ENCODE peak calls at places on chromosome 13, in ten cellular contexts. P is MCF 10A, J is cardiac fibroblast, N is mucosa of descending colon, U is nephron progenitor cell, G is esophagus muscularis mucosa, O is choroid plexus epithelial cell, A is foreskin keratinocyte, Q is PC-3, S is osteocyte. X is an unnamed sample.

GRCh38 chr13:110713981-110714797 is 689 bp downstream of the ING1 start:
- DNase-seq in P (peak), S (no peak), G (no peak), U (peak), Q (peak), N (peak), O (peak), A (peak), J (peak), X (no peak)

GRCh38 chr13:20714161-20714560 is 10.7 kb downstream of the IL17D start:
- DNase-seq in Q (no peak), G (no peak), J (no peak), U (no peak), N (no peak), O (peak), S (no peak), P (no peak), A (no peak), X (no peak)

GRCh38 chr13:110312669-110313031 is 5.6 kb downstream of the COL4A2 start:
- DNase-seq in N (no peak), A (peak), J (peak), Q (peak), P (peak), G (no peak), S (no peak), U (no peak), O (peak), X (no peak)

GRCh38 chr13:41520016-41520698 is 62.8 kb downstream of the RGCC start:
- DNase-seq in S (peak), U (no peak), J (no peak), P (no peak), A (no peak), G (no peak), Q (no peak), O (no peak), N (no peak), X (no peak)

GRCh38 chr13:75685239-75685697 is 49.1 kb downstream of the LMO7 start:
- DNase-seq in P (peak), A (peak), U (no peak), S (no peak), N (no peak), G (no peak), J (peak), Q (peak), O (peak), X (no peak)

GRCh38 chr13:47175172-47175806 is 278.4 kb upstream of the HTR2A start:
- DNase-seq in Q (peak), S (no peak), O (peak), A (peak), G (no peak), J (peak), P (peak), U (no peak), N (no peak), X (no peak)

GRCh38 chr13:44974056-44974798 is 15.0 kb downstream of the NUFIP1 start:
- DNase-seq in O (peak), U (no peak), A (no peak), Q (no peak), N (no peak), P (peak), S (no peak), J (peak), G (no peak), X (no peak)

GRCh38 chr13:67200183-67200582 is 30.0 kb downstream of the PCDH9 start:
- DNase-seq in P (no peak), S (no peak), U (no peak), O (no peak), N (no peak), G (no peak), A (no peak), J (no peak), Q (no peak), X (no peak)

GRCh38 chr13:23871616-23872220 is 17.5 kb downstream of the MIPEP start:
- DNase-seq in U (no peak), Q (peak), S (no peak), A (no peak), G (no peak), N (no peak), O (peak), J (peak), P (peak), X (no peak)

GRCh38 chr13:26968431-26969335 is 202.9 kb downstream of the USP12 start:
- DNase-seq in P (no peak), S (no peak), A (no peak), O (no peak), G (no peak), N (peak), Q (no peak), U (peak), J (no peak), X (no peak)

GRCh38 chr13:44815507-44816074 is 173.7 kb downstream of the NUFIP1 start:
- DNase-seq in S (no peak), N (no peak), O (peak), Q (peak), P (peak), J (peak), G (no peak), U (no peak), A (peak), X (peak)

GRCh38 chr13:43363156-43363918 is 340.0 kb downstream of the DNAJC15 start:
- DNase-seq in P (no peak), N (no peak), O (peak), S (no peak), U (no peak), A (no peak), J (peak), G (peak), Q (no peak), X (no peak)

GRCh38 chr13:101751488-101751887 is 299.0 kb downstream of the ITGBL1 start:
- DNase-seq in Q (peak), A (peak), P (peak), J (peak), O (peak), S (no peak), N (no peak), G (no peak), U (no peak), X (peak)

GRCh38 chr13:113901642-113902041 is 37.8 kb upstream of the GAS6 start:
- DNase-seq in O (no peak), A (no peak), J (no peak), N (no peak), Q (no peak), U (no peak), G (peak), P (no peak), S (peak), X (no peak)

DNA sequence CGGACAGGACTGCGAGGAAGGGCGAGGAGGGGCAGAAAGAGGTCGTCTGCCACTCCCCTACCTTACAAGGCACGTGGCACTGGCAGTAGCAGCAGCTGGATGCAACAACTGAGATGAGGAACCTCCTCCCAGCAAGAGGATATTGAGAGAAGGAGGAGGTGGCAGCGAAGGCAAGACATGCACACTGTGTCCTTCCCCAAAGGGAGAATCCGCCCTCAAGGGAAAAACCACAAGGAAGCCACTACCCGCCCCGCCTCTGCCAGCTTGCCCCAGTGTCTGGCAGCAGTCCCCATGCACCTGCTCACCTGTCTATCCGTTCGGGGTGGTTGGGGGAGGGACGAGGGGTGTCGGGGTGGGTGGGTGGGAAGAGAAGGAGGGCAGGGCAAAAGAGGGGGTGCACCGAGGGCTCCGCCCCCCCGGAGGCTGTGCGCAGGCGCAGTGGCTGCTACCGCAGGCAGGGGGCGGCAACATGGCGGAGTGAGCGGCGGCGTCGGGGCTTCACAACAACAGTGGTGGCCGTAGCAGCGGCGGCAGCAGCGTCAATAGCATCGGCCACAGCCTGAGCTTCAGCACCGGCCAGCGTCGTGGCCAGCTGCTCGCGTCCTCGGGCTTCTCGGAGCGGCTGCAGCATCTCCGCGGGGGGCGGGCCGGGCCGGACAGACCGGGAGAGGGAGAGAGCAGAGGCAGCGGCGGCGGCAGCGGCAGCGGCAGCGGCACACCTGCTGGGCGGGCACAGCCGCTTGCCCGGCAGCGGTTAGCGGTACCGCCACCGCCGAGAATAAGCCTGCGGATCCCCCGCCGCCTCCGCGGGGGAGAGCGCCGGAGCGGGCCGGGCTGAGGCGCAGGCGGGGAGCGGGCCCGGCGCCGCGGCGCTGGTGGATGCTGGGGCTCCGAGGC is at the start of gene NBEA:
- DNase-seq in G (peak), J (peak), U (peak), Q (peak), A (no peak), S (peak), O (peak), P (peak), N (peak), X (peak)
- TF ChIP-seq CTCF in G (no peak), J (no peak), U (no peak), Q (no peak), A (peak), S (peak), O (peak), P (no peak), N (no peak), X (no peak)

GRCh38 chr13:31703780-31704179 is 35.5 kb upstream of the RXFP2 start:
- DNase-seq in S (no peak), Q (no peak), N (no peak), A (no peak), J (no peak), G (no peak), U (no peak), O (no peak), P (no peak), X (no peak)
- TF ChIP-seq CTCF in S (no peak), Q (no peak), N (no peak), A (no peak), J (no peak), G (no peak), U (no peak), O (no peak), P (no peak), X (no peak)

GRCh38 chr13:19150712-19151228 is 30.9 kb downstream of the TUBA3C start:
- DNase-seq in J (no peak), U (no peak), Q (no peak), G (no peak), A (no peak), N (no peak), O (no peak), P (no peak), S (no peak), X (no peak)
- TF ChIP-seq CTCF in J (no peak), U (no peak), Q (no peak), G (no peak), A (no peak), N (no peak), O (no peak), P (no peak), S (no peak), X (no peak)

DNA sequence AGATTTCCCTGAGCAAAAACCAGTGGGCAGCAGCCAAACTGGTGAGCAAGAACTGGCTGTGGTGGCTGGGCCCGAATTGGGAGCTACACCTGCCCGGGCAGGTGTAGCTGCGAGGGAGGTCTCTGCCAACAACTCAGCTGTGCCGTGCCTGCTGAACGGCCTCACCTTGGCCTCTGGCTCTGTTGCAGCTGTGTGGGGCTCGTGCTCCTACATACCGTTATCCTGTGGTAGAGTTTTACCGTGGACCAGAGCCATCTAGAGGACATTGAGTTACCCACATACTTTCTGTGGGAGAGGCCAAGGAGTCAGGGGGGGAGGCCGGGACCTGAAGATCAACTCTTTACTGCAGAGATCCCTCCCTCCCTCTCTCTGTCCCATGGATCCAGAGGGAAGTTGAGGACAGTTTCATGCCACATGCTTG is 113.2 kb downstream of the TM9SF2 start:
- DNase-seq in S (no peak), P (peak), A (peak), N (no peak), G (no peak), Q (no peak), U (no peak), J (peak), O (peak), X (peak)
- TF ChIP-seq CTCF in S (peak), P (no peak), A (peak), N (no peak), G (no peak), Q (no peak), U (peak), J (peak), O (peak), X (no peak)

DNA sequence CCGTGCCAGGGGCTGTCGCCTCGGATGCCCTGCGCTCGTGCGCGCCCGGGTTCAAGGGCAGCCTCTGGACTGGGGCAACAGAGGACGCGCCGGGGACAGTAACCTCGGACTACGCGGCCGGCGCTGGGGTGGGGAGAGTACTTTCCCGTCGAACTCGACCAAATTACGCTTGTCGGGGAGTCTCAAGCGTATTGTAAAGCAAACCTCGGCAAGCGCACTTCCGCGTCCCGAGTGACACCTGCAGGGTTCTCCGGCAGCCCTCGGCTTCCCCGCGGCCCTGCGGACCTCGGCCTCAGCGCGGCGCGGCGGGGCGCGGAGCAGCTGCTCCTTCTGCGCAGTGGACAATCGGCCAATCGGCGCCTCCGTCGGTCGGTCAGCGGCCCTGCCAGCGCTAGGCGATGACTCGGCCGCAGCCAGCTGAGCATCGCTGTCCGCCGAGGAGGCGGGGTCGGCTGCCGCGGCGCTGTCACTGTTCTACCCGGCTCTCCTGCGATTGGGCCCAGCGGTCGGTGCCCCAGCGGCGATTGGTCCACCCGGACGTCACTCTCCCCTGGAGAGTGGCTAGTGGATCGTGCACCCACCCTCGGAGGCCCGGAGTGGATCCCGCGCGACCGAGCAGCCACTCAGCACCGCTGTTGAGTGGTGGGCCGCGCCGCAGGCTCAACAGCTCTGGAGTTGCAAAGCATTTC is at the start of gene SLC46A3:
- DNase-seq in G (peak), N (peak), P (peak), O (peak), U (peak), S (peak), Q (peak), A (peak), J (peak), X (peak)
- TF ChIP-seq CTCF in G (peak), N (peak), P (no peak), O (no peak), U (no peak), S (peak), Q (no peak), A (peak), J (no peak), X (no peak)